ENCODE peak calls at places on chromosomes 16 and 17, in four cellular contexts. M is GM12891, D is K562, H is HepG2. Q is an unnamed sample.

GRCh38 chr17:44914698-44915271 is 515 bp downstream of the GFAP start:
- DNase-seq in M (no peak), D (no peak), H (no peak), Q (no peak)

GRCh38 chr16:9966569-9967157 is 215.6 kb downstream of the GRIN2A start:
- DNase-seq in M (no peak), D (no peak), H (peak), Q (no peak)

GRCh38 chr17:1992541-1992940 is 32.6 kb downstream of the RTN4RL1 start:
- DNase-seq in M (no peak), D (no peak), H (no peak), Q (no peak)

GRCh38 chr16:23131036-23131435 is 18.2 kb downstream of the USP31 start:
- DNase-seq in M (no peak), D (no peak), H (no peak), Q (no peak)

GRCh38 chr17:50466371-50467113 is 2.1 kb downstream of the CHAD start:
- DNase-seq in M (no peak), D (no peak), H (no peak), Q (no peak)

GRCh38 chr17:76444518-76445311 is 8.2 kb downstream of the UBE2O start:
- DNase-seq in M (no peak), D (peak), H (no peak), Q (no peak)

GRCh38 chr17:7839890-7840260 is 5.9 kb downstream of the KDM6B start:
- DNase-seq in M (no peak), D (peak), H (peak), Q (no peak)

GRCh38 chr17:49016775-49017463 is 19.7 kb downstream of the IGF2BP1 start:
- DNase-seq in M (no peak), D (no peak), H (no peak), Q (no peak)

GRCh38 chr17:58328195-58329034 is at the start of gene TSPOAP1:
- DNase-seq in M (no peak), D (peak), H (no peak), Q (peak)

GRCh38 chr17:57566724-57567123 is 178.4 kb downstream of the CCDC182 start:
- DNase-seq in M (no peak), D (no peak), H (no peak), Q (no peak)

GRCh38 chr16:1933097-1933661 is 9.8 kb downstream of the MSRB1 start:
- DNase-seq in M (no peak), D (no peak), H (no peak), Q (no peak)

GRCh38 chr17:48792033-48792798 is 24.8 kb downstream of the TTLL6 start:
- DNase-seq in M (no peak), D (peak), H (no peak), Q (no peak)

GRCh38 chr16:3046506-3047386 is at the start of gene MMP25:
- DNase-seq in M (no peak), D (no peak), H (no peak), Q (no peak)

GRCh38 chr17:10309003-10309974 is 63.5 kb downstream of the MYH13 start:
- DNase-seq in M (no peak), D (no peak), H (no peak), Q (no peak)

GRCh38 chr17:15947331-15947730 is 2.4 kb downstream of the ADORA2B start:
- DNase-seq in M (no peak), D (no peak), H (no peak), Q (no peak)

GRCh38 chr16:46830417-46830901 is 521 bp downstream of the C16orf87 start:
- DNase-seq in M (no peak), D (peak), H (no peak), Q (no peak)

GRCh38 chr17:77185137-77185536 is 44.4 kb downstream of the SEC14L1 start:
- DNase-seq in M (no peak), D (no peak), H (no peak), Q (no peak)

DNA sequence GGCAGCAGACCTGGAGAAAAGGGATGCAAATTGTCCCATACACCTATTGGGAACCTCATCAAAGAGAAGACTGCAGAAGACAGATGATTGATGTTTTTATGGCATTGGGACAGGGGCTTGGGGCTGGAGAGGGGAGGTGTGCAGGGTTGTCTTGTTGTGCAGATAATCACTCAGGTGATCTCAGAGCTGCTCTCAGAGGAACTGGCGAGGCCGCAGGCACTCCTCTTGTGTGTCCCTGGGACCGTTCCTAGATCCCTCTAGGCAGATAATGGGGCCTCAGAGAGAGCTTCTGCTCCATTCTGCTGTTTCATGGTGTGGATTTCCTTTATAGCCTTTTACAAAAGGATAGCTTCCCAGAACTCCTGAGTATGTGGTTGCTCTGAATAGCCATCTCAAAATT is 1.6 kb downstream of the RNF213 start:
- DNase-seq in M (no peak), D (peak), H (no peak), Q (no peak)
- TF ChIP-seq POLR2A in M (no peak), D (no peak), H (no peak), Q (no peak)

DNA sequence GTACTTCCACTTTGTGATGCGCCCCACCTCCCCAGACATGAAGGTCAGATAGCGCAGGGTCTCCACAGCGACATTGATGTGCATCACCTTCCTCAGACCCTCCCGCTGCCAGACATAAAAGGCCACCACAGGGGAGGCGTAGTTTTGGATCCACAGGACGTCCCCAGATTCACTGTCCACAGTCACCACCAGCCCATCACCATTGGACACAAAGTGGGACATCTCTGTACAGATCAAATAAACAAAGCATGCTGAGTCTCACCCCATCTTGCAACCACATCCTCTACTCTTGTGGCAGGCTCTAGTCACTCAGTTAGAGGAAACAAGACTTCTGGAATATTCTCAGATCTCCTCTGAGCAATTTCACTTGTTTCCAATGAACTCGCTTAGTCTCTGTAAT is 46.3 kb upstream of the ICAM2 start:
- DNase-seq in M (no peak), D (no peak), H (no peak), Q (no peak)
- TF ChIP-seq TAF1 in M (no peak), D (no peak), H (no peak), Q (no peak)

GRCh38 chr17:40582328-40582901 is 17.1 kb upstream of the CCR7 start:
- DNase-seq in M (no peak), D (no peak), H (no peak), Q (no peak)
- TF ChIP-seq POLR2AphosphoS5 in M (no peak), D (no peak), H (no peak), Q (peak)

GRCh38 chr16:70510216-70510615 is 13.1 kb downstream of the COG4 start:
- DNase-seq in M (no peak), D (no peak), H (no peak), Q (no peak)
- TF ChIP-seq POLR2A in M (no peak), D (no peak), H (no peak), Q (no peak)

DNA sequence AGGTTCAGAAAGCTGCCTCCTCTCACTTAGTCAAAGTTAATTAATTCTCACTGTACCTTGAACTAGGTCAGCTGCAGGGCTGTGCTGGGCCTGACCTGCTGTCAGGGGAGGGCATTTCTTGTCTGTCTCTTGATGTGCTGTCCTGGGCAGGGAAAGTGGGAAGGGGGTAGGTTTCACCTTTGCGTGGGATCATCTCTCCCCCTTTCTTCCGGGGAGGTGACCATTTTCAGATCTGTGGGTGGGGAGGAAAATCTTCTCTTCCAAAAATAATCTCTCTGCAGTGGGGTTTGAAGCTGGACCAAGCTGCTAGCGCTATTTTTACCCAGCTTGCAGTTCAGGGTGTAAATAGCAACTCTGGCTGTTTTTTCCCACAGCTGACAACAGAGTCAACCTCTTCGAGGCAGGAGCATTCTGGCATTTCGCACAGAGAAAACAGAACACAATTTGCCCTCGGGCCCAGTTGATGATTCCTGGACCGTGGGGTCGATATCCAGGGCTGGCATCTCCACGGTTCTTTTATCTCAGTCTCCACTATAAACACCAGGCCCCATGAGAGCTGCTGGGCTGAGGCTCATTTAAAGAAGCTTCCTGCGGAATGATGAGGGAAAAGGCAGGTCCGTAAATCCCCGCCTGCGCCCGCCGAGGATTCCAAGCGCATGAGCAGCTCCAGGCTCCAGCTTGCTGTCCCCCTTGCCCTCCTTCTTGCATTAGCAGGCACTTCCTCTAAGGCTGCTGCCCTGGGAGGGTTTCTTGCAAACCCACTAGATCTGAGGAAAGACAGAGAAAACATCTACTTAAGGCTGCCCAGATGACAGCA is 93.8 kb downstream of the YPEL2 start:
- DNase-seq in M (no peak), D (no peak), H (no peak), Q (no peak)
- TF ChIP-seq TAF1 in M (no peak), D (no peak), H (no peak), Q (no peak)

Q was measured in GM12892.